ENCODE peak calls at places on chromosomes 2 and 18, in four cellular contexts. One of them, this sample, is unnamed.
A peak's percentile ranks its signal among the peaks of the same experiment; 100 is the strongest.

GRCh38 chr2:218405365-218406208 is 5.9 kb downstream of the CTDSP1 start:
- DNase-seq in SK-N-SH: peak; percentile 42
- DNase-seq in mesothelial cell of epicardium: no peak
- DNase-seq in HL-60: no peak
- DNase-seq in this sample: no peak

GRCh38 chr2:884027-884748 is 66.5 kb upstream of the SNTG2 start:
- DNase-seq in SK-N-SH: no peak
- DNase-seq in mesothelial cell of epicardium: no peak
- DNase-seq in HL-60: no peak
- DNase-seq in this sample: no peak

GRCh38 chr18:50306944-50307343 is 19.5 kb upstream of the CXXC1 start:
- DNase-seq in SK-N-SH: no peak
- DNase-seq in mesothelial cell of epicardium: no peak
- DNase-seq in HL-60: no peak
- DNase-seq in this sample: no peak

GRCh38 chr2:44972771-44973535 is 31.5 kb downstream of the SIX3 start:
- DNase-seq in SK-N-SH: no peak
- DNase-seq in mesothelial cell of epicardium: no peak
- DNase-seq in HL-60: no peak
- DNase-seq in this sample: no peak

GRCh38 chr18:49645836-49646235 is 84.0 kb downstream of the LIPG start:
- DNase-seq in SK-N-SH: no peak
- DNase-seq in mesothelial cell of epicardium: no peak
- DNase-seq in HL-60: no peak
- DNase-seq in this sample: no peak

GRCh38 chr18:63236417-63236816 is 83.2 kb downstream of the BCL2 start:
- DNase-seq in SK-N-SH: no peak
- DNase-seq in mesothelial cell of epicardium: no peak
- DNase-seq in HL-60: peak; percentile 72
- DNase-seq in this sample: no peak

GRCh38 chr2:242041816-242042215 is 172.3 kb downstream of the RTP5 start:
- DNase-seq in SK-N-SH: no peak
- DNase-seq in mesothelial cell of epicardium: no peak
- DNase-seq in HL-60: no peak
- DNase-seq in this sample: no peak

GRCh38 chr2:231662811-231663457 is 45.4 kb upstream of the PTMA start:
- DNase-seq in SK-N-SH: no peak
- DNase-seq in mesothelial cell of epicardium: no peak
- DNase-seq in HL-60: no peak
- DNase-seq in this sample: no peak

GRCh38 chr2:237542001-237542704 is 24.2 kb upstream of the PRLH start:
- DNase-seq in SK-N-SH: no peak
- DNase-seq in mesothelial cell of epicardium: no peak
- DNase-seq in HL-60: no peak
- DNase-seq in this sample: no peak

GRCh38 chr2:174248187-174248997 is at the start of gene OLA1:
- DNase-seq in SK-N-SH: peak; percentile 99
- DNase-seq in mesothelial cell of epicardium: peak; percentile 97
- DNase-seq in HL-60: peak; percentile 85
- DNase-seq in this sample: peak; percentile 81

GRCh38 chr18:63368611-63369010 is 1.6 kb upstream of the KDSR start:
- DNase-seq in SK-N-SH: no peak
- DNase-seq in mesothelial cell of epicardium: no peak
- DNase-seq in HL-60: no peak
- DNase-seq in this sample: no peak

GRCh38 chr2:160010361-160011145 is 51.9 kb downstream of the PLA2R1 start:
- DNase-seq in SK-N-SH: peak; percentile 44
- DNase-seq in mesothelial cell of epicardium: no peak
- DNase-seq in HL-60: no peak
- DNase-seq in this sample: peak; percentile 29

GRCh38 chr2:181900007-181900651 is 8.6 kb downstream of the ITPRID2 start:
- DNase-seq in SK-N-SH: no peak
- DNase-seq in mesothelial cell of epicardium: no peak
- DNase-seq in HL-60: no peak
- DNase-seq in this sample: no peak

GRCh38 chr2:172995323-172996244 is 80.1 kb upstream of the MAP3K20 start:
- DNase-seq in SK-N-SH: no peak
- DNase-seq in mesothelial cell of epicardium: no peak
- DNase-seq in HL-60: no peak
- DNase-seq in this sample: peak; percentile 83

GRCh38 chr2:3282056-3282998 is 95.3 kb downstream of the EIPR1 start:
- DNase-seq in SK-N-SH: peak; percentile 99
- DNase-seq in mesothelial cell of epicardium: no peak
- DNase-seq in HL-60: no peak
- DNase-seq in this sample: peak; percentile 20

GRCh38 chr2:36246320-36246990 is 109.1 kb upstream of the CRIM1 start:
- DNase-seq in SK-N-SH: no peak
- DNase-seq in mesothelial cell of epicardium: no peak
- DNase-seq in HL-60: peak; percentile 27
- DNase-seq in this sample: no peak

GRCh38 chr2:221254281-221254680 is 317.8 kb downstream of the EPHA4 start:
- DNase-seq in SK-N-SH: no peak
- DNase-seq in mesothelial cell of epicardium: no peak
- DNase-seq in HL-60: no peak
- DNase-seq in this sample: no peak

GRCh38 chr2:50374117-50374516 is 657.8 kb downstream of the NRXN1 start:
- DNase-seq in SK-N-SH: no peak
- DNase-seq in mesothelial cell of epicardium: no peak
- DNase-seq in HL-60: no peak
- DNase-seq in this sample: no peak

GRCh38 chr2:234691226-234691600 is 194.3 kb upstream of the ARL4C start:
- DNase-seq in SK-N-SH: peak; percentile 30
- DNase-seq in mesothelial cell of epicardium: no peak
- DNase-seq in HL-60: no peak
- DNase-seq in this sample: no peak

GRCh38 chr18:53883771-53884170 is 340.7 kb downstream of the MBD2 start:
- DNase-seq in SK-N-SH: no peak
- DNase-seq in mesothelial cell of epicardium: no peak
- DNase-seq in HL-60: no peak
- DNase-seq in this sample: no peak

GRCh38 chr2:100991404-100991773 is 10.7 kb upstream of the RPL31 start:
- DNase-seq in SK-N-SH: no peak
- DNase-seq in mesothelial cell of epicardium: no peak
- DNase-seq in HL-60: no peak
- DNase-seq in this sample: no peak

GRCh38 chr2:103788875-103789715 is 1027.3 kb downstream of the TMEM182 start:
- DNase-seq in SK-N-SH: no peak
- DNase-seq in mesothelial cell of epicardium: peak; percentile 54
- DNase-seq in HL-60: no peak
- DNase-seq in this sample: no peak

GRCh38 chr2:237500681-237501424 is 13.8 kb downstream of the MLPH start:
- DNase-seq in SK-N-SH: peak; percentile 41
- DNase-seq in mesothelial cell of epicardium: no peak
- DNase-seq in HL-60: no peak
- DNase-seq in this sample: peak; percentile 63

GRCh38 chr2:46669996-46670793 is 190.8 kb downstream of the TMEM247 start:
- DNase-seq in SK-N-SH: no peak
- DNase-seq in mesothelial cell of epicardium: no peak
- DNase-seq in HL-60: no peak
- DNase-seq in this sample: no peak

GRCh38 chr2:171386627-171387026 is 47.2 kb downstream of the METTL8 start:
- DNase-seq in SK-N-SH: no peak
- DNase-seq in mesothelial cell of epicardium: no peak
- DNase-seq in HL-60: no peak
- DNase-seq in this sample: no peak
- TF ChIP-seq CTCF in SK-N-SH: no peak
- TF ChIP-seq CTCF in mesothelial cell of epicardium: no peak
- TF ChIP-seq CTCF in HL-60: no peak
- TF ChIP-seq CTCF in this sample: no peak

DNA sequence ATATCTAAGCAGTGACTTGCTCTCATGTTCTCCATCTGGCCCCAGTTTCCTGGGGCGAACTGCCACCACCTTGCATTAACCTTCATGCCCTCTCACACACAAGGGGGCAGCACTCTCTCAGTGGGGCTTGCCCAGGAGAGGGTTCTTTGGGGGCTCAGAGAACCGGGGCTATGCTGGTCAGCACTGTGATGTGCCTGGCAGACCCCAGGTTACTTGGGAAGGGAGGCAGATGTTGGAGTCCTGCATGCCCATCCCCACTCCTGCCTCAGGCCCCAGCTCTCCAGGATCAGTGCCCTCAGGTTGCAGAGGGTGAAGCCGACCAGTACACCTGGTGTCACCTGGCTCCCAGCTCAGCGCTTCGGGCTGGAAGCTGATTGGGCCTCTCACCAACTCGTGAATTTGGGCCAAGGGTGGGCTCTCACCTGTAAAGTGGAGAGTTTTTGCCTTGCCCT is 396.2 kb upstream of the HS6ST1 start:
- DNase-seq in SK-N-SH: no peak
- DNase-seq in mesothelial cell of epicardium: no peak
- DNase-seq in HL-60: no peak
- DNase-seq in this sample: no peak
- TF ChIP-seq CTCF in SK-N-SH: no peak
- TF ChIP-seq CTCF in mesothelial cell of epicardium: no peak
- TF ChIP-seq CTCF in HL-60: no peak
- TF ChIP-seq CTCF in this sample: no peak

GRCh38 chr2:127453392-127454171 is 35.4 kb downstream of the PROC start:
- DNase-seq in SK-N-SH: peak; percentile 28
- DNase-seq in mesothelial cell of epicardium: no peak
- DNase-seq in HL-60: no peak
- DNase-seq in this sample: no peak
- TF ChIP-seq CTCF in SK-N-SH: peak; percentile 26
- TF ChIP-seq CTCF in mesothelial cell of epicardium: no peak
- TF ChIP-seq CTCF in HL-60: no peak
- TF ChIP-seq CTCF in this sample: no peak

DNA sequence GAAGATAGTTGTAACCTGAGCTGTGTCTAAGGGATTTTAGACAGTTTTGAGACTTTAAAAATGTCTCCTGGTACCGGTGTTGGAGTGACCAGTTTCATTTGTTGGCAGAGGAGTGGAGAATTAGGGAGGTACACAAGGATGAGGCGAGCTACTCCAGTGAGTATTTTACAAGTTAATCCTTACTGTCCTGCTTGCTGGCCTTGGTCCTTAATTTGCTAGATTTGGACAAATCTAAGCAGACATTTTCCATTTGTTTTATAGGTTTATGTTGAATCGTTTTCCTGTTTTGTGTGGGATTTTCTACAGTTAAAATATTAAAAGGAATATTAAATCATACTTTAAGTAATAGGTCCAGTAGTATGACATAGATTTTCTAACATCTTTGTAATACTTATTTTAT is 101.8 kb downstream of the ZNF407 start:
- DNase-seq in SK-N-SH: no peak
- DNase-seq in mesothelial cell of epicardium: no peak
- DNase-seq in HL-60: no peak
- DNase-seq in this sample: no peak
- TF ChIP-seq CTCF in SK-N-SH: no peak
- TF ChIP-seq CTCF in mesothelial cell of epicardium: no peak
- TF ChIP-seq CTCF in HL-60: no peak
- TF ChIP-seq CTCF in this sample: no peak

GRCh38 chr2:207734264-207734635 is 22.8 kb downstream of the CCNYL1 start:
- DNase-seq in SK-N-SH: peak; percentile 16
- DNase-seq in mesothelial cell of epicardium: no peak
- DNase-seq in HL-60: no peak
- DNase-seq in this sample: no peak
- TF ChIP-seq CTCF in SK-N-SH: peak; percentile 64
- TF ChIP-seq CTCF in mesothelial cell of epicardium: no peak
- TF ChIP-seq CTCF in HL-60: peak; percentile 72
- TF ChIP-seq CTCF in this sample: peak; percentile 63

DNA sequence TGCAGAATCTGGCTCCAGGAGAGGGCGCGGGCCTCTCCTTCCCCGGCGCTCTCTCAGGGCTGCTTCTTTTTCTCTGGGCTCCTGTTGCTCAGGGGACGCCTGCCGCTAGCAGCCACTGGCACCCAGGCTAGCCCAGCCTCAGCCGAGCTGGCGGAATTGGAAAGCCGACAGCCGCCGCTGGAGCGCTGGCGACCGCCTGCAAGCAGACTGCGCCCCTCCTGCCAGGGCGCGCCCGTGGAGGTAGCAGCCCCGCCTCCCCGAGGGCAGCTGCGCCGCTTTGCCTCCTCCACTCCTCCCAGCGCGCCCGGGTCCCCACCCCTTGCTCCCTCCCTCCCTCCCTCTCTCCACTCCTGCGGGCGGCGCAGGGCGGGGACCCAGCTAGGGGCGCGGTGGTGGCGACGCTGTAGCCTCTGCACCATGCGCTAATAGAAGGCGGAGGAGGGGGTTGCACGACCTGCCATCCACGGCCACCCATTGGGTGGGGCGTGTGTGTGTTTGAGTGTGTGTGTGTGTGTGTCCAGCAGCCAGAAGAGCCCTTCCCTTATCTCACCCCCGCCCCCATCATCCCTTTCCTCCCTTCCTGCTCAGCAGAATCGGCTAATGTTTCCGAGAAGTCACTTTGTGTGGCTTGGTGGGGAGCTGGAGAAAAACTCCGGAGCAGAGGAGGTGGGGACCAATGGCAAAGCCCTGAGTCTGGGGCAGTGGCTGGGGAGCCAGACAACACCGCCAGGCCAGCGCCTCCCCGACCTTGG is at the start of gene SCN9A:
- DNase-seq in SK-N-SH: peak; percentile 93
- DNase-seq in mesothelial cell of epicardium: peak; percentile 66
- DNase-seq in HL-60: no peak
- DNase-seq in this sample: peak; percentile 58
- TF ChIP-seq CTCF in SK-N-SH: no peak
- TF ChIP-seq CTCF in mesothelial cell of epicardium: no peak
- TF ChIP-seq CTCF in HL-60: no peak
- TF ChIP-seq CTCF in this sample: no peak

This sample was measured in AG09319.